ENCODE peak calls at places on chromosomes 5 and 9, in seven cellular contexts. B is nucleus accumbens, Z is LHCN-M2, P is kidney tubule cell, G is NCI-H1436 treated with DMSO at 0.1 percent for 48 hours, E is SHP77, M is HS-27A. A is an unnamed sample.

GRCh38 chr5:137155621-137156020 is 343.5 kb downstream of the SPOCK1 start:
- DNase-seq in Z (no peak), G (no peak), P (no peak), E (peak; percentile 5), M (no peak), B (no peak), A (no peak)

GRCh38 chr5:89407053-89407452 is 524.1 kb upstream of the MEF2C start:
- DNase-seq in B (no peak), Z (no peak), M (no peak), G (no peak), P (no peak), E (no peak), A (no peak)

GRCh38 chr5:160064979-160065619 is 54.2 kb downstream of the PWWP2A start:
- DNase-seq in Z (no peak), M (no peak), P (peak; percentile 26), G (no peak), E (no peak), B (no peak), A (no peak)

GRCh38 chr5:75509956-75510355 is 1.5 kb downstream of the CERT1 start:
- DNase-seq in G (no peak), M (no peak), E (no peak), Z (peak; percentile 55), B (no peak), P (peak; percentile 47), A (no peak)

GRCh38 chr9:127449332-127449966 is 1.8 kb downstream of the RPL12 start:
- DNase-seq in E (no peak), B (no peak), G (no peak), M (no peak), Z (no peak), P (peak; percentile 31), A (no peak)

GRCh38 chr5:160287378-160288051 is 24.8 kb downstream of the CCNJL start:
- DNase-seq in P (peak; percentile 38), Z (no peak), G (no peak), B (no peak), M (no peak), E (peak; percentile 92), A (no peak)

GRCh38 chr9:74887041-74887980 is at the start of gene TRPM6:
- DNase-seq in B (no peak), P (peak; percentile 71), G (peak; percentile 2), E (peak; percentile 75), M (no peak), Z (peak; percentile 45), A (peak; percentile 2)

GRCh38 chr5:103624035-103624461 is 61.5 kb upstream of the NUDT12 start:
- DNase-seq in E (no peak), Z (peak; percentile 73), B (no peak), G (no peak), M (no peak), P (peak; percentile 68), A (no peak)

GRCh38 chr5:134462047-134462575 is 50.4 kb upstream of the CDKN2AIPNL start:
- DNase-seq in P (no peak), M (no peak), E (no peak), Z (no peak), G (no peak), B (no peak), A (no peak)

GRCh38 chr9:133770076-133770777 is 32.1 kb upstream of the SARDH start:
- DNase-seq in G (no peak), Z (no peak), P (no peak), E (no peak), B (no peak), M (no peak), A (no peak)

GRCh38 chr9:35954942-35955546 is 2.9 kb downstream of the OR2S2 start:
- DNase-seq in E (peak; percentile 45), G (no peak), B (peak; percentile 4), P (peak; percentile 77), M (no peak), Z (peak; percentile 72), A (peak; percentile 34)